ENCODE peak calls at places on chromosomes 16 and 17, in six cellular contexts. A, K, O, R, F and L are unnamed samples.

GRCh38 chr17:31093866-31094599 is 744 bp upstream of the NF1 start:
- DNase-seq in A (no peak), K (no peak), O (no peak), R (no peak), F (no peak), L (peak; percentile 36)

GRCh38 chr16:68297908-68298307 is 12.8 kb downstream of the SLC7A6OS start:
- DNase-seq in A (no peak), K (no peak), O (no peak), R (peak; percentile 63), F (no peak), L (no peak)

GRCh38 chr17:30443721-30444120 is 33.5 kb upstream of the GOSR1 start:
- DNase-seq in A (no peak), K (no peak), O (no peak), R (no peak), F (no peak), L (no peak)

GRCh38 chr17:5019475-5019956 is 15.7 kb downstream of the SLC52A1 start:
- DNase-seq in A (no peak), K (peak; percentile 59), O (no peak), R (no peak), F (no peak), L (peak; percentile 28)

GRCh38 chr17:80071116-80071980 is 30.0 kb upstream of the GAA start:
- DNase-seq in A (no peak), K (no peak), O (no peak), R (peak; percentile 90), F (peak; percentile 85), L (no peak)

GRCh38 chr16:50553731-50554360 is 5.7 kb downstream of the NKD1 start:
- DNase-seq in A (peak; percentile 44), K (no peak), O (no peak), R (no peak), F (no peak), L (no peak)

GRCh38 chr17:20092973-20093626 is 83.9 kb downstream of the SPECC1 start:
- DNase-seq in A (no peak), K (no peak), O (no peak), R (no peak), F (peak; percentile 4), L (no peak)

GRCh38 chr16:46859719-46860152 is 24.4 kb upstream of the GPT2 start:
- DNase-seq in A (peak; percentile 31), K (no peak), O (no peak), R (peak; percentile 83), F (no peak), L (peak; percentile 4)

GRCh38 chr16:12587646-12588277 is 215.9 kb downstream of the CPPED1 start:
- DNase-seq in A (peak; percentile 20), K (no peak), O (no peak), R (no peak), F (no peak), L (no peak)

GRCh38 chr16:2333772-2334379 is 6.7 kb downstream of the ABCA3 start:
- DNase-seq in A (no peak), K (no peak), O (peak; percentile 75), R (peak; percentile 63), F (no peak), L (no peak)

GRCh38 chr17:45423936-45424335 is 8.7 kb downstream of the ARHGAP27 start:
- DNase-seq in A (no peak), K (no peak), O (no peak), R (no peak), F (no peak), L (no peak)

GRCh38 chr17:45424769-45425124 is 7.9 kb downstream of the ARHGAP27 start:
- DNase-seq in A (peak; percentile 62), K (no peak), O (no peak), R (no peak), F (no peak), L (no peak)

GRCh38 chr17:45426561-45426960 is 6.1 kb downstream of the ARHGAP27 start:
- DNase-seq in A (peak; percentile 36), K (no peak), O (no peak), R (no peak), F (no peak), L (no peak)

GRCh38 chr17:45425984-45426413 is 6.7 kb downstream of the ARHGAP27 start:
- DNase-seq in A (peak; percentile 63), K (no peak), O (no peak), R (no peak), F (no peak), L (peak; percentile 21)

DNA sequence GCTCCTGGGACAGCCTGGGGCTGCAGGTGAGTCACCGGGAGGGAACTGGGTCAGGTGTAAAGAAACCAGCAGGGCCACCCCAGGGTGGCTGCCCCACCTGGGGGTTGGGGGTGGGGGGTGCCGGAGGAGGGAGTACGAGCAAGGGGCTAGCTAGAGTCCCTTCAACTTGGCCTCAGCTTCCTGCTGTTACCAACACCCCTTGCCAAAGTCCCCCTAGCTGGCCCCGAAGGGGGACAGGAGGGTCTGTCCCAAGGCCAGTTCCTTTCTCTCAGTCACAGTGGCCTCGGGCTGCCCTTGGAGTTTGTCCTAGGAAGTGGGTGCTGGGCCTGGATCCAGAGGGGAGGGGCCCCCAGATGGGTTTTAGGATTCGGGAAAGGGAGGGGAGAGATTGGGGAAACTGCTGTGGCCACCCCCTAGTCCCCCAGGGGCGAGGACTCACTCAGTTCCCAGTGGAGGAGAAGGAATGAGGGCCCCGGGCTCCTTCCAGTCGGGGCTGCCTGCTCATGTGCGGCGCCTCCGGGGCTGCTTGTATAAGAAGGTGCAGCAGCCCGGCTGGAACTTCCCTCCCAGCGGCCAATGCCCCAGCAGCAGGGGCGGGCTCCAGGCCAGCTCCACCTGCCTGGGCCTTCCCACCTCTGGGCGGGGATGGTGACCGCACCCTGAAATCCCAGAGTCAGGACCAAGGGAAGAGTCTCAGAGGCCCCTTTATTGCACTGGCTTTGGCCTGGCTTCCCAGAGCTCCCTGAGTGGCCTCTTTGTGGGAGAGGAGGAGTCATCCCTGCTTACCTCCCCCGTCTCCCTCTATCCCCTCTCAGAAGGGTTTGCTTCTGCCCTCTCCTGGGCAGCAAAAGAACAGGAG is 7.3 kb downstream of the ARHGAP27 start:
- DNase-seq in A (peak; percentile 85), K (no peak), O (no peak), R (no peak), F (peak; percentile 30), L (no peak)
- TF ChIP-seq POLR2A in A (no peak), K (no peak), O (no peak), R (no peak), F (no peak), L (no peak)

GRCh38 chr17:8222380-8222629 is 11.9 kb upstream of the AURKB start:
- DNase-seq in A (no peak), K (no peak), O (no peak), R (no peak), F (no peak), L (no peak)

GRCh38 chr17:8224891-8225812 is 14.8 kb upstream of the AURKB start:
- DNase-seq in A (no peak), K (no peak), O (no peak), R (peak; percentile 42), F (no peak), L (no peak)

GRCh38 chr17:8221663-8222379 is 11.4 kb upstream of the AURKB start:
- DNase-seq in A (peak; percentile 90), K (no peak), O (peak; percentile 97), R (peak; percentile 91), F (peak; percentile 94), L (peak; percentile 92)

GRCh38 chr17:8222630-8223355 is 12.4 kb upstream of the AURKB start:
- DNase-seq in A (peak; percentile 97), K (no peak), O (peak; percentile 99), R (peak; percentile 96), F (peak; percentile 94), L (peak; percentile 90)

DNA sequence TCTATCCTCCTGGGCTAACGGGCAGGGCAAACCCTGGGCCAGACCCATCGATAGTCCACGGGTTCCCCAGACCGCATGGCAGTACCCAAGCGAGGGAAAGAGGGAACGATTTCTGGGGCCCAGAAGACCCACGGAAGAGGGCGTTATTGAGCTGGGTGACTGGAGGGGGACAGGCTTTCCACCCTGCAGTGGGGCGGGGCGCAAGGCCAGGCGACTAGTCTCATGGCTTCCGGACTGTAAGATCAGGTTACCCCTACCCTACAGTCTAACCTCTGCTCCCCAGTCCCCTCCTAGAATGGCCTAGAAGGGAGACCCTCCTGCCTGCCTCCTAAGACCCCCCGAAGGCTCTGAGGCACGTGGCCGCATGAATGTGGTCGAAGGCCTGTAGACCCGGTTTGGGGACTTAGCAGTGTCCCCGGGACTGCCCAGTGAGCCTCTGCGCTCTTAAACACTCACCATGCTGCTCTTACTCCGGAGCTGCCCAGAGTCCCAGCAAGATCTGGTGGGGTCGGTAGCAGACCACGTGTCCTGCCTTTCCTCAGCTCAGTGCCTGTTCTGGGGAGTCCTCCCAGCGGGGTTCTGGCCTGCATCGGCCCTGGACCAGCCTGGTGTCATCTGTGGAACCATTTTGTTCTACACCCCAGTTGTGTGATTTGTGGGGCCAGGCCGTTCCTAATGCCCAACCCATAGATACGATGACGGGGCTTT is 13.1 kb upstream of the AURKB start:
- DNase-seq in A (peak; percentile 93), K (no peak), O (peak; percentile 94), R (peak; percentile 71), F (peak; percentile 56), L (peak; percentile 77)
- TF ChIP-seq POLR2A in A (no peak), K (no peak), O (no peak), R (no peak), F (no peak), L (peak; percentile 53)

DNA sequence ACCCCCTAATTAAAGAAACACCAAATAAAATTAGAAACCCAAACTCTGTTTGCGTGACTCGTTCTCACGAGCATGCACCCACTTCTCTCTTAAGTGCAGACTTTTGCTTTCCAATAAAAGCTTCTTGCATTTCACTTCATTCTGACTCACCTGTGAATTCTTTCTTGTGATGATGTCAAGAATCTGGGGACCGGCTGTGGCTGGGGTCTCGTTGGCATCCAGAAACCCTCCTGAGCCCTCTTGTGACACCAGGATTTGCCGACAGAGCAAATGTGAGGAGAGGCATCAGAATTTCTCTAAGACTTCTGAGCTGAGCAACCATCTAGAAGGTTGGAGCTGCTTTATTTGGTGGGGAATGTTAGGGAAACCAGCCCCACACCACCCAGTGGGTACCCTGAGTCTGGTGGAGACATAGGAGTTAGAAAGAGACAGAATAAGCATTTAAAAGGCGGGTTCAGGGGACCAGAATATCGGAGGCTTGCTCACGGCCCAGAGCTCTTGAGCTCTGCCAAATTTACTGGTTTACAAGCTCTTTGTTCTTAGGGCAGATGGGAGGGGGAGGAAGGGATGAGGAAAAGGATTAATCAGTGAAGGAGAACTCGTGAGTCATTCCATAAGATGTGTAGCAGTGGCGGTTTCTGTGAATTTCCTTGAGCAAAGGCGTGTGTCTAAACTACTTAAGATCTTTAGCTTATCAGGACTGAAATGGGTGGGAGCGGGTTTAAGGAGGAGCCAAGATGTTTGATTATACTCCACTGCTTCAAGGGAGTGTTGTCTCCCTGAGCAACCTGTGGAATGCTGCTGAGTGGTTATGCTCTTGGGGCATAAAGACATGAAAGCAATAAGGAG is 24.2 kb upstream of the TMC5 start:
- DNase-seq in A (no peak), K (no peak), O (no peak), R (no peak), F (no peak), L (peak; percentile 43)
- TF ChIP-seq POLR2A in A (no peak), K (no peak), O (no peak), R (no peak), F (no peak), L (no peak)

GRCh38 chr16:86585821-86586611 is 7.7 kb downstream of the FOXL1 start:
- DNase-seq in A (no peak), K (no peak), O (peak; percentile 29), R (no peak), F (no peak), L (no peak)

GRCh38 chr16:86584726-86585721 is 6.7 kb downstream of the FOXL1 start:
- DNase-seq in A (no peak), K (no peak), O (peak; percentile 79), R (no peak), F (no peak), L (no peak)

GRCh38 chr16:86587487-86587886 is 9.1 kb downstream of the FOXL1 start:
- DNase-seq in A (no peak), K (no peak), O (peak; percentile 14), R (no peak), F (no peak), L (no peak)

GRCh38 chr16:86581458-86581857 is 3.1 kb downstream of the FOXL1 start:
- DNase-seq in A (no peak), K (no peak), O (peak; percentile 28), R (no peak), F (no peak), L (no peak)

GRCh38 chr16:86584071-86584685 is 5.8 kb downstream of the FOXL1 start:
- DNase-seq in A (no peak), K (no peak), O (peak; percentile 64), R (no peak), F (no peak), L (no peak)
- TF ChIP-seq POLR2A in A (no peak), K (no peak), O (no peak), R (no peak), F (no peak), L (no peak)